ENCODE peak calls at places on chromosome 3, in eight cellular contexts. Q is left cardiac atrium; Y is SHP77; M is activated CD8-positive, alpha-beta T cell treated with anti-CD3 and anti-CD28 coated beads, Interleukin-2, amount 10 ng/mL, durations not matched to agents 7 days and 5 days; I is mucosa of gallbladder; B is C1 segment of cervical spinal cord; T is nucleus accumbens; Z is aorta. D is an unnamed sample.
A peak's percentile ranks its signal among the peaks of the same experiment; 100 is the strongest.

GRCh38 chr3:69536306-69537020 is 150.6 kb upstream of the FRMD4B start:
- DNase-seq in Q (no peak), Y (no peak), M (no peak), I (no peak), B (no peak), T (no peak), Z (no peak), D (no peak)

GRCh38 chr3:80733522-80734176 is 965.9 kb upstream of the ROBO1 start:
- DNase-seq in Q (no peak), Y (no peak), M (no peak), I (peak; percentile 82), B (no peak), T (no peak), Z (no peak), D (no peak)

GRCh38 chr3:39250116-39250747 is 29.6 kb downstream of the CX3CR1 start:
- DNase-seq in Q (no peak), Y (no peak), M (peak; percentile 10), I (no peak), B (no peak), T (no peak), Z (no peak), D (no peak)

GRCh38 chr3:64743844-64744243 is 56.0 kb upstream of the ADAMTS9 start:
- DNase-seq in Q (no peak), Y (no peak), M (no peak), I (no peak), B (no peak), T (no peak), Z (no peak), D (no peak)

GRCh38 chr3:141561426-141562034 is 74.7 kb downstream of the RASA2 start:
- DNase-seq in Q (no peak), Y (no peak), M (peak; percentile 69), I (peak; percentile 39), B (peak; percentile 10), T (no peak), Z (no peak), D (no peak)

GRCh38 chr3:13091898-13092620 is 18.8 kb upstream of the IQSEC1 start:
- DNase-seq in Q (peak; percentile 85), Y (peak; percentile 36), M (peak; percentile 88), I (peak; percentile 86), B (peak; percentile 75), T (peak; percentile 66), Z (peak; percentile 86), D (peak; percentile 20)

GRCh38 chr3:193872265-193872753 is 263.6 kb upstream of the HES1 start:
- DNase-seq in Q (no peak), Y (no peak), M (no peak), I (peak; percentile 92), B (no peak), T (no peak), Z (no peak), D (no peak)

GRCh38 chr3:193831495-193832455 is 238.8 kb downstream of the OPA1 start:
- DNase-seq in Q (no peak), Y (peak; percentile 54), M (no peak), I (peak; percentile 69), B (peak; percentile 22), T (no peak), Z (no peak), D (no peak)

GRCh38 chr3:79392479-79392878 is 375.3 kb downstream of the ROBO1 start:
- DNase-seq in Q (no peak), Y (no peak), M (no peak), I (no peak), B (no peak), T (no peak), Z (no peak), D (no peak)

GRCh38 chr3:56365905-56366640 is 102.2 kb downstream of the ERC2 start:
- DNase-seq in Q (no peak), Y (no peak), M (no peak), I (no peak), B (peak; percentile 15), T (no peak), Z (no peak), D (no peak)

GRCh38 chr3:69458798-69459197 is 72.9 kb upstream of the FRMD4B start:
- DNase-seq in Q (no peak), Y (no peak), M (no peak), I (no peak), B (no peak), T (no peak), Z (no peak), D (no peak)

GRCh38 chr3:52039846-52040245 is 16.5 kb downstream of the DUSP7 start:
- DNase-seq in Q (peak; percentile 89), Y (peak; percentile 31), M (no peak), I (peak; percentile 78), B (peak; percentile 71), T (peak; percentile 91), Z (peak; percentile 84), D (no peak)

GRCh38 chr3:94616833-94617232 is 554.0 kb downstream of the NSUN3 start:
- DNase-seq in Q (no peak), Y (no peak), M (no peak), I (no peak), B (no peak), T (no peak), Z (no peak), D (no peak)

GRCh38 chr3:143352031-143352623 is 232.6 kb downstream of the CHST2 start:
- DNase-seq in Q (no peak), Y (no peak), M (no peak), I (no peak), B (no peak), T (no peak), Z (no peak), D (no peak)

GRCh38 chr3:79870006-79870620 is 102.3 kb upstream of the ROBO1 start:
- DNase-seq in Q (no peak), Y (no peak), M (no peak), I (no peak), B (no peak), T (no peak), Z (no peak), D (no peak)

GRCh38 chr3:108035751-108036150 is 55.1 kb downstream of the CD47 start:
- DNase-seq in Q (peak; percentile 45), Y (no peak), M (no peak), I (no peak), B (no peak), T (no peak), Z (no peak), D (no peak)

GRCh38 chr3:9552252-9552999 is 1.2 kb downstream of the LHFPL4 start:
- DNase-seq in Q (peak; percentile 43), Y (no peak), M (peak; percentile 74), I (peak; percentile 46), B (peak; percentile 10), T (no peak), Z (peak; percentile 53), D (no peak)

GRCh38 chr3:14262212-14262611 is 83.6 kb downstream of the LSM3 start:
- DNase-seq in Q (no peak), Y (no peak), M (no peak), I (no peak), B (no peak), T (no peak), Z (no peak), D (no peak)

GRCh38 chr3:10447110-10447509 is 58.3 kb downstream of the ATP2B2 start:
- DNase-seq in Q (no peak), Y (no peak), M (no peak), I (no peak), B (no peak), T (no peak), Z (no peak), D (no peak)

GRCh38 chr3:158205994-158206393 is 96.1 kb downstream of the RSRC1 start:
- DNase-seq in Q (no peak), Y (no peak), M (no peak), I (no peak), B (no peak), T (no peak), Z (no peak), D (no peak)

GRCh38 chr3:158909870-158910269 is 108.0 kb downstream of the MFSD1 start:
- DNase-seq in Q (no peak), Y (no peak), M (no peak), I (no peak), B (no peak), T (no peak), Z (no peak), D (no peak)

D was measured in GOT3.